ENCODE peak calls at places on chromosomes 4 and X, in ten cellular contexts. B is mucosa of gallbladder; E is stimulated activated CD8-positive, alpha-beta memory T cell treated with anti-CD3 and anti-CD28 coated beads, Interleukin-7, amount 100 ng/mL, for 24 hours; Y is left kidney; Q is neural crest cell; A is GM18507; K is AG09319; D is NCI-H1092; C is GM23248; L is prostate gland. G is an unnamed sample.

GRCh38 chrX:1577845-1578244 is 13.6 kb upstream of the AKAP17A start:
- DNase-seq in B (no peak), Q (no peak), L (no peak), C (no peak), D (no peak), E (no peak), K (no peak), A (no peak), Y (no peak), G (no peak)

GRCh38 chr4:6948134-6948460 is 38.5 kb downstream of the TBC1D14 start:
- DNase-seq in B (no peak), D (no peak), Y (no peak), A (no peak), L (no peak), C (no peak), E (no peak), Q (no peak), K (no peak), G (no peak)

GRCh38 chrX:97452283-97452682 is 568.6 kb downstream of the RPA4 start:
- DNase-seq in B (no peak), Y (no peak), L (no peak), A (no peak), Q (no peak), E (no peak), C (no peak), D (no peak), K (no peak), G (no peak)

GRCh38 chr4:7837597-7838135 is 102.0 kb downstream of the AFAP1 start:
- DNase-seq in E (no peak), Q (no peak), L (no peak), Y (no peak), B (no peak), K (no peak), C (no peak), D (no peak), A (no peak), G (no peak)

GRCh38 chr4:78936989-78937388 is 2.2 kb downstream of the PAQR3 start:
- DNase-seq in Q (no peak), E (no peak), Y (no peak), C (no peak), K (no peak), L (no peak), B (no peak), D (no peak), A (no peak), G (no peak)

GRCh38 chrX:129655547-129656248 is 942 bp upstream of the APLN start:
- DNase-seq in K (no peak), B (no peak), Y (peak), Q (no peak), E (no peak), A (no peak), L (no peak), C (no peak), D (peak), G (peak)

GRCh38 chr4:128333309-128334006 is 45.8 kb upstream of the PGRMC2 start:
- DNase-seq in D (no peak), Y (no peak), K (no peak), L (no peak), B (no peak), Q (no peak), E (no peak), A (no peak), C (peak), G (no peak)

GRCh38 chrX:7028246-7028645 is 119.3 kb upstream of the STS start:
- DNase-seq in B (no peak), E (no peak), Q (no peak), A (no peak), L (no peak), K (no peak), C (peak), D (no peak), Y (no peak), G (no peak)

GRCh38 chrX:16825306-16826035 is 39.2 kb downstream of the TXLNG start:
- DNase-seq in L (no peak), E (no peak), K (peak), Y (no peak), D (no peak), A (no peak), B (no peak), Q (no peak), C (peak), G (no peak)

GRCh38 chrX:119118780-119119395 is 8.7 kb downstream of the KIAA1210 start:
- DNase-seq in L (peak), C (peak), A (peak), D (no peak), B (peak), Q (peak), E (peak), K (peak), Y (peak), G (peak)

GRCh38 chrX:49177338-49177833 is 5.7 kb downstream of the PLP2 start:
- DNase-seq in E (no peak), L (no peak), C (no peak), Y (no peak), B (no peak), K (no peak), Q (no peak), A (no peak), D (no peak), G (no peak)